ENCODE peak calls at places on chromosome 11, in five cellular contexts. V, K, G, T and D are unnamed samples.
A peak's percentile ranks its signal among the peaks of the same experiment; 100 is the strongest.

GRCh38 chr11:63537293-63538101 is 889 bp downstream of the PLAAT4 start:
- DNase-seq in G (peak; percentile 95), V (peak; percentile 72), T (no peak), K (peak; percentile 50), D (no peak)

GRCh38 chr11:64296830-64297721 is 3.1 kb upstream of the CATSPERZ start:
- DNase-seq in V (no peak), G (no peak), K (no peak), T (no peak), D (no peak)

GRCh38 chr11:28108909-28109308 is 721 bp downstream of the METTL15 start:
- DNase-seq in V (no peak), K (no peak), T (no peak), G (no peak), D (no peak)

GRCh38 chr11:9716275-9717039 is 52.6 kb downstream of the SWAP70 start:
- DNase-seq in G (peak; percentile 87), K (no peak), V (no peak), T (no peak), D (no peak)

GRCh38 chr11:108593214-108593909 is at the start of gene EXPH5:
- DNase-seq in G (peak; percentile 63), V (peak; percentile 98), T (peak; percentile 89), K (peak; percentile 95), D (peak; percentile 41)

GRCh38 chr11:128772814-128773213 is 78.9 kb downstream of the FLI1 start:
- DNase-seq in G (no peak), T (peak; percentile 67), K (peak; percentile 53), V (peak; percentile 73), D (peak; percentile 37)

GRCh38 chr11:76240143-76240505 is 33.8 kb upstream of the WNT11 start:
- DNase-seq in G (no peak), T (no peak), V (no peak), K (no peak), D (no peak)

GRCh38 chr11:95378789-95379188 is 147.8 kb upstream of the SESN3 start:
- DNase-seq in K (no peak), V (no peak), G (no peak), T (no peak), D (no peak)

GRCh38 chr11:6596237-6596877 is 7.1 kb downstream of the RRP8 start:
- DNase-seq in G (no peak), V (no peak), T (no peak), K (no peak), D (no peak)

GRCh38 chr11:47393163-47394049 is 15.0 kb upstream of the SLC39A13 start:
- DNase-seq in T (no peak), G (peak; percentile 65), K (peak; percentile 45), V (no peak), D (peak; percentile 60)

GRCh38 chr11:34266987-34267386 is 90.8 kb downstream of the ABTB2 start:
- DNase-seq in T (no peak), G (no peak), K (no peak), V (no peak), D (no peak)

GRCh38 chr11:80815752-80816453 is 1375.1 kb upstream of the TENM4 start:
- DNase-seq in K (no peak), G (no peak), T (no peak), V (no peak), D (peak; percentile 67)